ENCODE peak calls at places on chromosome 22, in nine cellular contexts. U is stimulated activated CD4-positive, alpha-beta T cell treated with anti-CD3 and anti-CD28 coated beads, Interleukin-15, amount 100 ng/mL, for 48 hours; Y is C1 segment of cervical spinal cord; L is hippocampal formation; N is NCI-H1417; K is NCI-H748 treated with DMSO at 0.1 percent for 48 hours; O is fibroblast of the aortic adventitia; A is NCI-H1105 treated with DMSO at 0.1 percent for 48 hours; B is AG04450. Z is an unnamed sample.

GRCh38 chr22:32063701-32064100 is 20.6 kb downstream of the SLC5A1 start:
- DNase-seq in U (no peak), Y (no peak), L (no peak), N (no peak), K (no peak), O (no peak), A (no peak), B (no peak), Z (no peak)

GRCh38 chr22:49324527-49325491 is 502.9 kb downstream of the BRD1 start:
- DNase-seq in U (no peak), Y (no peak), L (no peak), N (no peak), K (no peak), O (no peak), A (no peak), B (no peak), Z (no peak)

GRCh38 chr22:35996596-35996995 is 32.0 kb downstream of the RBFOX2 start:
- DNase-seq in U (no peak), Y (no peak), L (no peak), N (no peak), K (no peak), O (no peak), A (no peak), B (no peak), Z (no peak)

GRCh38 chr22:43228330-43228729 is 41.4 kb upstream of the TTLL12 start:
- DNase-seq in U (peak; percentile 9), Y (no peak), L (no peak), N (peak; percentile 18), K (no peak), O (peak; percentile 16), A (no peak), B (no peak), Z (no peak)

GRCh38 chr22:43004362-43005035 is 10.4 kb downstream of the PACSIN2 start:
- DNase-seq in U (no peak), Y (no peak), L (no peak), N (no peak), K (no peak), O (peak; percentile 58), A (no peak), B (no peak), Z (no peak)

GRCh38 chr22:19275919-19276600 is 15.5 kb downstream of the CLTCL1 start:
- DNase-seq in U (no peak), Y (no peak), L (no peak), N (no peak), K (no peak), O (no peak), A (no peak), B (no peak), Z (no peak)

GRCh38 chr22:35065796-35066218 is at the start of gene ISX:
- DNase-seq in U (no peak), Y (no peak), L (no peak), N (peak; percentile 64), K (no peak), O (no peak), A (no peak), B (no peak), Z (no peak)

GRCh38 chr22:45997775-45998637 is 21.0 kb upstream of the WNT7B start:
- DNase-seq in U (no peak), Y (no peak), L (no peak), N (no peak), K (no peak), O (no peak), A (no peak), B (no peak), Z (no peak)

GRCh38 chr22:19520007-19520406 is 4.2 kb downstream of the CLDN5 start:
- DNase-seq in U (no peak), Y (no peak), L (no peak), N (no peak), K (no peak), O (no peak), A (no peak), B (no peak), Z (no peak)

GRCh38 chr22:47160781-47161520 is 398.5 kb downstream of the TBC1D22A start:
- DNase-seq in U (no peak), Y (no peak), L (no peak), N (peak; percentile 9), K (no peak), O (no peak), A (no peak), B (no peak), Z (no peak)

GRCh38 chr22:38718414-38718813 is 12.7 kb downstream of the GTPBP1 start:
- DNase-seq in U (no peak), Y (no peak), L (peak; percentile 29), N (peak; percentile 21), K (no peak), O (peak; percentile 72), A (no peak), B (no peak), Z (no peak)

GRCh38 chr22:45763236-45763624 is 91.6 kb downstream of the ATXN10 start:
- DNase-seq in U (no peak), Y (no peak), L (no peak), N (no peak), K (no peak), O (no peak), A (no peak), B (no peak), Z (no peak)

GRCh38 chr22:48223488-48224190 is 1461.2 kb downstream of the TBC1D22A start:
- DNase-seq in U (no peak), Y (no peak), L (peak; percentile 2), N (no peak), K (no peak), O (no peak), A (no peak), B (no peak), Z (no peak)

GRCh38 chr22:24390156-24390555 is 37.2 kb upstream of the ADORA2A start:
- DNase-seq in U (no peak), Y (no peak), L (no peak), N (no peak), K (no peak), O (no peak), A (no peak), B (no peak), Z (no peak)

GRCh38 chr22:43094085-43094484 is 4.9 kb upstream of the TTLL1 start:
- DNase-seq in U (no peak), Y (no peak), L (no peak), N (peak; percentile 54), K (no peak), O (no peak), A (no peak), B (no peak), Z (no peak)

GRCh38 chr22:49331223-49331815 is 496.4 kb downstream of the BRD1 start:
- DNase-seq in U (no peak), Y (no peak), L (no peak), N (no peak), K (no peak), O (no peak), A (no peak), B (no peak), Z (no peak)

GRCh38 chr22:46849101-46849500 is 86.7 kb downstream of the TBC1D22A start:
- DNase-seq in U (no peak), Y (no peak), L (no peak), N (no peak), K (no peak), O (no peak), A (no peak), B (no peak), Z (no peak)

GRCh38 chr22:38073150-38074130 is 10.5 kb downstream of the SLC16A8 start:
- DNase-seq in U (no peak), Y (no peak), L (no peak), N (peak; percentile 58), K (no peak), O (no peak), A (no peak), B (no peak), Z (no peak)

GRCh38 chr22:27474112-27474571 is 327.4 kb downstream of the MN1 start:
- DNase-seq in U (no peak), Y (no peak), L (no peak), N (no peak), K (no peak), O (no peak), A (no peak), B (no peak), Z (no peak)

GRCh38 chr22:18057568-18058209 is 20.1 kb upstream of the PEX26 start:
- DNase-seq in U (no peak), Y (no peak), L (peak; percentile 56), N (no peak), K (no peak), O (peak; percentile 100), A (no peak), B (peak; percentile 95), Z (no peak)

GRCh38 chr22:41285441-41285819 is 557 bp downstream of the RANGAP1 start:
- DNase-seq in U (peak; percentile 86), Y (no peak), L (no peak), N (peak; percentile 77), K (peak; percentile 13), O (peak; percentile 81), A (peak; percentile 47), B (peak; percentile 51), Z (peak; percentile 81)

GRCh38 chr22:27331526-27332281 is 469.9 kb downstream of the MN1 start:
- DNase-seq in U (no peak), Y (no peak), L (no peak), N (peak; percentile 2), K (peak; percentile 3), O (peak; percentile 46), A (no peak), B (no peak), Z (no peak)

GRCh38 chr22:48940988-48941902 is 886.4 kb downstream of the BRD1 start:
- DNase-seq in U (no peak), Y (no peak), L (no peak), N (no peak), K (no peak), O (no peak), A (no peak), B (no peak), Z (no peak)

GRCh38 chr22:28024422-28024888 is 105.4 kb upstream of the PITPNB start:
- DNase-seq in U (no peak), Y (no peak), L (no peak), N (no peak), K (no peak), O (no peak), A (no peak), B (no peak), Z (no peak)

GRCh38 chr22:29109853-29110252 is 37.0 kb downstream of the KREMEN1 start:
- DNase-seq in U (no peak), Y (no peak), L (no peak), N (peak; percentile 4), K (no peak), O (no peak), A (no peak), B (no peak), Z (no peak)

GRCh38 chr22:44891791-44892190 is 118.0 kb downstream of the PHF21B start:
- DNase-seq in U (no peak), Y (no peak), L (no peak), N (no peak), K (no peak), O (no peak), A (no peak), B (no peak), Z (no peak)

GRCh38 chr22:44702479-44703219 is 645 bp downstream of the PRR5 start:
- DNase-seq in U (no peak), Y (no peak), L (no peak), N (peak; percentile 47), K (no peak), O (no peak), A (peak; percentile 20), B (no peak), Z (peak; percentile 16)

GRCh38 chr22:50700387-50701075 is 27.9 kb downstream of the SHANK3 start:
- DNase-seq in U (no peak), Y (no peak), L (no peak), N (no peak), K (no peak), O (no peak), A (no peak), B (no peak), Z (no peak)

GRCh38 chr22:19109198-19110063 is 12.8 kb downstream of the DGCR2 start:
- DNase-seq in U (peak; percentile 15), Y (no peak), L (peak; percentile 6), N (no peak), K (no peak), O (peak; percentile 83), A (no peak), B (no peak), Z (peak; percentile 39)

GRCh38 chr22:32591620-32592019 is 117.0 kb downstream of the FBXO7 start:
- DNase-seq in U (no peak), Y (no peak), L (no peak), N (no peak), K (no peak), O (peak; percentile 75), A (no peak), B (no peak), Z (no peak)

GRCh38 chr22:17422736-17423343 is 53.6 kb downstream of the CECR2 start:
- DNase-seq in U (no peak), Y (no peak), L (no peak), N (no peak), K (no peak), O (no peak), A (no peak), B (no peak), Z (no peak)

Z was measured in effector memory CD4-positive, alpha-beta T cell.